ENCODE peak calls at places on chromosomes 16 and 17, in ten cellular contexts. Z, E, H, P, B, J, K, A, M and N are unnamed samples.

GRCh38 chr17:48843172-48843900 is 12.5 kb downstream of the CALCOCO2 start:
- DNase-seq in J (no peak), Z (no peak), B (no peak), M (no peak), H (no peak), E (no peak), P (no peak), A (no peak), K (no peak), N (no peak)

GRCh38 chr16:17380613-17381012 is 90.1 kb downstream of the XYLT1 start:
- DNase-seq in K (no peak), E (no peak), A (no peak), J (no peak), H (no peak), P (no peak), M (no peak), Z (no peak), B (no peak), N (no peak)

GRCh38 chr17:19299214-19299747 is 62.1 kb downstream of the EPN2 start:
- DNase-seq in M (no peak), H (no peak), B (no peak), Z (no peak), J (no peak), K (no peak), E (no peak), A (no peak), P (no peak), N (no peak)

GRCh38 chr16:89880477-89881367 is 7.3 kb downstream of the TCF25 start:
- DNase-seq in E (no peak), P (no peak), H (no peak), M (no peak), Z (no peak), K (no peak), A (no peak), B (no peak), J (no peak), N (no peak)

GRCh38 chr17:67474081-67474661 is 97.1 kb downstream of the PITPNC1 start:
- DNase-seq in H (no peak), B (no peak), A (no peak), J (no peak), P (no peak), E (no peak), Z (no peak), M (no peak), K (no peak), N (no peak)

GRCh38 chr16:75798714-75799113 is 72.4 kb upstream of the CPHXL start:
- DNase-seq in P (no peak), E (no peak), B (no peak), Z (no peak), K (no peak), H (no peak), M (no peak), A (no peak), J (no peak), N (no peak)

GRCh38 chr16:89168381-89169189 is 3.0 kb upstream of the CDH15 start:
- DNase-seq in B (no peak), Z (no peak), A (no peak), H (no peak), J (no peak), E (no peak), P (no peak), K (no peak), M (no peak), N (no peak)

GRCh38 chr17:74832421-74832820 is 27.3 kb downstream of the GRIN2C start:
- DNase-seq in Z (no peak), B (no peak), M (no peak), J (no peak), A (no peak), E (peak; percentile 75), K (no peak), H (no peak), P (no peak), N (no peak)

GRCh38 chr17:51189628-51190027 is 23.4 kb downstream of the NME2 start:
- DNase-seq in E (no peak), K (no peak), A (no peak), M (no peak), Z (no peak), B (no peak), J (no peak), H (no peak), P (no peak), N (no peak)

GRCh38 chr17:35726609-35727460 is 4.6 kb upstream of the RASL10B start:
- DNase-seq in J (no peak), Z (no peak), M (no peak), A (peak; percentile 38), P (peak; percentile 48), H (no peak), B (no peak), E (no peak), K (peak; percentile 56), N (peak; percentile 54)

GRCh38 chr16:7505495-7505894 is 172.8 kb downstream of the RBFOX1 start:
- DNase-seq in B (no peak), H (no peak), K (no peak), J (no peak), A (no peak), P (no peak), M (no peak), Z (no peak), E (no peak), N (no peak)

GRCh38 chr16:24685539-24686432 is 43.7 kb upstream of the TNRC6A start:
- DNase-seq in B (peak; percentile 40), P (peak; percentile 23), K (no peak), M (no peak), A (peak; percentile 69), E (no peak), J (peak; percentile 41), Z (no peak), H (no peak), N (peak; percentile 15)

GRCh38 chr17:57459286-57459915 is 203.1 kb downstream of the MSI2 start:
- DNase-seq in M (no peak), E (no peak), K (no peak), H (no peak), P (peak; percentile 18), A (no peak), B (no peak), Z (no peak), J (no peak), N (no peak)

GRCh38 chr17:77352441-77352840 is 211.7 kb downstream of the SEC14L1 start:
- DNase-seq in K (no peak), P (no peak), M (peak; percentile 27), Z (no peak), J (no peak), A (no peak), E (no peak), B (no peak), H (no peak), N (no peak)

GRCh38 chr16:14148569-14148968 is 77.5 kb downstream of the MRTFB start:
- DNase-seq in Z (no peak), A (no peak), J (no peak), E (no peak), B (no peak), H (no peak), K (no peak), M (no peak), P (no peak), N (no peak)

GRCh38 chr17:65558683-65559311 is 2.7 kb downstream of the AXIN2 start:
- DNase-seq in M (no peak), K (no peak), E (no peak), Z (no peak), P (peak; percentile 47), A (no peak), H (no peak), J (no peak), B (peak; percentile 7), N (no peak)

GRCh38 chr17:6712058-6712853 is 913 bp downstream of the SLC13A5 start:
- DNase-seq in J (no peak), K (no peak), H (no peak), Z (no peak), A (no peak), P (peak; percentile 3), M (no peak), B (no peak), E (no peak), N (no peak)

GRCh38 chr17:82841921-82842596 is 2.2 kb upstream of the ZNF750 start:
- DNase-seq in K (no peak), M (no peak), E (no peak), B (no peak), P (no peak), J (no peak), Z (no peak), H (no peak), A (no peak), N (no peak)

GRCh38 chr16:641326-642188 is at the start of gene MCRIP2:
- DNase-seq in H (no peak), B (peak; percentile 48), P (peak; percentile 80), M (peak; percentile 85), E (peak; percentile 79), Z (peak; percentile 78), J (no peak), A (no peak), K (peak; percentile 39), N (peak; percentile 29)